ENCODE peak calls at places on chromosomes 6 and 20, in six cellular contexts. O is astrocyte of the hippocampus, Q is HEK293T, C is posterior cingulate gyrus, N is T-helper 1 cell, Y is astrocyte of the spinal cord. L is an unnamed sample.

GRCh38 chr6:138285800-138286199 is 67.5 kb upstream of the PBOV1 start:
- DNase-seq in N (no peak), Y (no peak), C (no peak), Q (no peak), O (no peak), L (no peak)

GRCh38 chr6:165970001-165970400 is 197.7 kb downstream of the TBXT start:
- DNase-seq in C (no peak), Q (no peak), Y (no peak), O (no peak), N (no peak), L (no peak)

GRCh38 chr6:158284340-158285210 is 27.7 kb upstream of the TULP4 start:
- DNase-seq in O (peak), C (no peak), N (no peak), Y (peak), Q (no peak), L (peak)

GRCh38 chr6:107154131-107154906 is 39.0 kb upstream of the BEND3 start:
- DNase-seq in Q (no peak), N (no peak), C (no peak), Y (peak), O (peak), L (no peak)

GRCh38 chr20:58286729-58287128 is 22.8 kb upstream of the RAB22A start:
- DNase-seq in N (no peak), C (no peak), Y (no peak), Q (no peak), O (no peak), L (no peak)

GRCh38 chr6:133512410-133513016 is 271.4 kb downstream of the EYA4 start:
- DNase-seq in Y (peak), C (peak), O (peak), N (no peak), Q (peak), L (peak)

GRCh38 chr6:96841241-96841824 is 4.1 kb upstream of the GPR63 start:
- DNase-seq in O (no peak), Q (peak), Y (peak), C (no peak), N (no peak), L (no peak)

GRCh38 chr20:50652702-50653294 is 38.5 kb downstream of the RIPOR3 start:
- DNase-seq in O (no peak), Q (no peak), N (no peak), C (no peak), Y (no peak), L (no peak)

GRCh38 chr6:97394160-97394748 is 111.2 kb upstream of the MMS22L start:
- DNase-seq in O (peak), C (no peak), Y (peak), N (no peak), Q (peak), L (peak)

GRCh38 chr6:63440057-63440456 is 120.3 kb upstream of the LGSN start:
- DNase-seq in Q (no peak), N (no peak), Y (no peak), O (no peak), C (no peak), L (no peak)

GRCh38 chr6:156694679-156695078 is 82.5 kb upstream of the ARID1B start:
- DNase-seq in O (no peak), C (no peak), Q (no peak), N (no peak), Y (no peak), L (no peak)

GRCh38 chr6:112145080-112145573 is 57.7 kb downstream of the FAM229B start:
- DNase-seq in Q (no peak), Y (no peak), N (no peak), O (no peak), C (no peak), L (no peak)

GRCh38 chr6:103001724-103002123 is 1608.2 kb downstream of the GRIK2 start:
- DNase-seq in Y (no peak), Q (no peak), N (no peak), C (no peak), O (no peak), L (no peak)

GRCh38 chr6:15389759-15390723 is 144.2 kb downstream of the JARID2 start:
- DNase-seq in Y (peak), C (no peak), O (peak), N (no peak), Q (peak), L (peak)

GRCh38 chr6:133131621-133132020 is 109.5 kb upstream of the EYA4 start:
- DNase-seq in C (no peak), Q (no peak), N (no peak), Y (no peak), O (peak), L (no peak)

GRCh38 chr6:89950879-89951391 is 56.7 kb downstream of the GJA10 start:
- DNase-seq in N (no peak), Y (no peak), C (no peak), Q (no peak), O (no peak), L (no peak)

GRCh38 chr6:170296423-170296745 is 5.5 kb upstream of the DLL1 start:
- DNase-seq in O (no peak), N (no peak), C (no peak), Q (no peak), Y (no peak), L (no peak)

GRCh38 chr6:138293996-138294395 is 75.7 kb upstream of the PBOV1 start:
- DNase-seq in O (no peak), C (no peak), N (no peak), Y (no peak), Q (no peak), L (no peak)

GRCh38 chr6:26161322-26161721 is 74.1 kb downstream of the HFE start:
- DNase-seq in C (no peak), Y (no peak), N (no peak), O (no peak), Q (no peak), L (no peak)

GRCh38 chr6:129133770-129134192 is 250.8 kb downstream of the LAMA2 start:
- DNase-seq in C (no peak), Y (peak), O (peak), N (no peak), Q (no peak), L (no peak)

GRCh38 chr6:3022765-3023662 is 23.3 kb downstream of the NQO2 start:
- DNase-seq in O (no peak), Y (no peak), N (no peak), Q (no peak), C (no peak), L (no peak)

GRCh38 chr20:62364911-62365736 is 2.0 kb downstream of the LAMA5 start:
- DNase-seq in O (no peak), Q (no peak), Y (no peak), N (peak), C (no peak), L (no peak)

GRCh38 chr6:150599199-150600002 is at the start of gene PLEKHG1:
- DNase-seq in O (peak), C (peak), N (peak), Y (peak), Q (peak), L (no peak)

L was measured in nucleus accumbens.